ENCODE peak calls at places on chromosomes 4 and X, in ten cellular contexts. Q is omental fat pad, H is heart right ventricle, E is psoas muscle, J is breast epithelium, S is transverse colon, K is right atrium auricular region, B is endothelial cell, D is left lung, W is astrocyte of the cerebellum. P is an unnamed sample.

GRCh38 chr4:59728496-59728895 is 1471.6 kb upstream of the ADGRL3 start:
- DNase-seq in Q (no peak), H (no peak), E (no peak), J (no peak), S (no peak), K (no peak), B (no peak), D (no peak), W (no peak), P (no peak)

GRCh38 chrX:17441965-17442364 is 67.0 kb downstream of the NHS start:
- DNase-seq in Q (no peak), H (no peak), E (no peak), J (no peak), S (no peak), K (no peak), B (no peak), D (no peak), W (no peak), P (no peak)

GRCh38 chrX:29911673-29912072 is 303.7 kb upstream of the MAGEB2 start:
- DNase-seq in Q (no peak), H (no peak), E (no peak), J (no peak), S (no peak), K (no peak), B (no peak), D (no peak), W (no peak), P (no peak)

GRCh38 chr4:168275836-168276235 is 42.7 kb downstream of the DDX60 start:
- DNase-seq in Q (no peak), H (no peak), E (no peak), J (no peak), S (no peak), K (no peak), B (no peak), D (no peak), W (no peak), P (no peak)

GRCh38 chr4:119038465-119038864 is 97.2 kb upstream of the MYOZ2 start:
- DNase-seq in Q (no peak), H (no peak), E (no peak), J (no peak), S (no peak), K (no peak), B (no peak), D (no peak), W (no peak), P (no peak)

GRCh38 chr4:185036842-185037241 is 18.6 kb downstream of the HELT start:
- DNase-seq in Q (no peak), H (no peak), E (no peak), J (no peak), S (no peak), K (no peak), B (no peak), D (no peak), W (no peak), P (no peak)

GRCh38 chrX:17736856-17737706 is at the start of gene SCML1:
- DNase-seq in Q (peak; percentile 77), H (peak; percentile 97), E (peak; percentile 96), J (peak; percentile 96), S (peak; percentile 97), K (peak; percentile 97), B (peak; percentile 86), D (peak; percentile 97), W (peak; percentile 92), P (peak; percentile 31)

GRCh38 chr4:6331018-6331417 is 61.4 kb downstream of the WFS1 start:
- DNase-seq in Q (no peak), H (no peak), E (no peak), J (no peak), S (peak; percentile 23), K (no peak), B (no peak), D (no peak), W (no peak), P (no peak)

GRCh38 chr4:78604988-78605387 is 53.4 kb downstream of the ANXA3 start:
- DNase-seq in Q (no peak), H (no peak), E (no peak), J (no peak), S (no peak), K (no peak), B (no peak), D (no peak), W (no peak), P (no peak)

DNA sequence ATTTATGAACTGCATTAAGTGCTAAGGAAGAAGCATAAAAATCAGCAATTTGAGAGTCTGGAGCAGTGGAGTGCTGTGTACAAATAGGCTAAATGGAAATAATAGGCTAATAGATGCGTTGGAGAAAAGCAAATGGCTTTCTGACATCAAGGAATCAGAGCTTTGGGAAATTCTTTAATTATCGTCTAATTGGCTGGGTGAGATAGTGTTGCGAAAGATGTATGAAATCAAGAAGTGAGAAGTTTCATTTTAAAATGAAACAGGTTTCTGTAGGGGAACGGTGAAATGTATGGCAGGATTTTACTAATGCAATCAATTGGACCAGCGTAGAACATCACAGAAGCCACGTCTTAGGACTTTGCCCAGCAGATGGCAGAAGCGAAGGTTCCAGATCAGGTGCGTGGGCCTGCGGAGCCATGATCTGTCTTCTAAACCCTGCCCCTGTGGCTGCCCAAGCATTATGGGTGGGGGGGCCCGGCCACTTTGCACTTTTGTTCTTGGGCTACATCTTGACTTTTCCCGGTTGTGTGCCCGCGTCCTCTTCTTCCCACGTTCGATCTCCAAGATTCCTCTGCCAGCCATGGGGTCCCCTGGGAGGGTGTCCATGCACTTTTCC is 118.5 kb upstream of the SHISA3 start:
- DNase-seq in Q (no peak), H (no peak), E (no peak), J (no peak), S (no peak), K (no peak), B (no peak), D (no peak), W (no peak), P (no peak)
- TF ChIP-seq CTCF in Q (no peak), H (no peak), E (no peak), J (no peak), S (no peak), K (no peak), B (no peak), D (no peak), W (no peak), P (no peak)

GRCh38 chrX:104342065-104342464 is 87.3 kb upstream of the ESX1 start:
- DNase-seq in Q (no peak), H (no peak), E (no peak), J (no peak), S (no peak), K (no peak), B (no peak), D (no peak), W (no peak), P (no peak)

GRCh38 chrX:104347860-104348259 is 93.1 kb upstream of the ESX1 start:
- DNase-seq in Q (no peak), H (no peak), E (no peak), J (no peak), S (no peak), K (no peak), B (no peak), D (no peak), W (no peak), P (no peak)

GRCh38 chrX:104343408-104344129 is 88.8 kb upstream of the ESX1 start:
- DNase-seq in Q (no peak), H (peak; percentile 15), E (no peak), J (no peak), S (peak; percentile 60), K (no peak), B (peak; percentile 68), D (no peak), W (peak; percentile 72), P (no peak)
- TF ChIP-seq CTCF in Q (no peak), H (peak; percentile 43), E (peak; percentile 37), J (no peak), S (peak; percentile 52), K (no peak), B (peak; percentile 49), D (peak; percentile 24), W (peak; percentile 61), P (peak; percentile 53)

DNA sequence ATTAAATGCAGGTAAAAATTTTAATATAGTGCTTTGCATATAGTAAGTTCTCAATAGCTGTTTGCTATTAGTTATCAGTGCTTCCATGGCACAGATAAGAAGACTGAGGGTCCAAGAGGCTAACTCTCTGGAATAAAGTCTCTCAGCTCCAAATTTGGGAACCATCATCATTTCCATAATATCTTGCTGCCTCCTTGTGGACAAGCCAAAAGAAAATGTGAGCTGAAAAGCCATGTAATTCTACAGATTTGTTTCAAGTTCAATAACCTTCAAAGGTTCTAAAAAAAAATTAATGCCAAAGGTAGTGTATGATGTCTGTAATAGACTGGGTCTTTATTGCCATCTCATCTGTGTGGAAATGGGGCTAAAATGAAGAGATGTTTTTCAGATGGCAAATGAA is 136.9 kb upstream of the VCX start:
- DNase-seq in Q (no peak), H (no peak), E (no peak), J (no peak), S (no peak), K (no peak), B (no peak), D (no peak), W (no peak), P (no peak)
- TF ChIP-seq CTCF in Q (no peak), H (peak; percentile 17), E (peak; percentile 11), J (peak; percentile 13), S (no peak), K (no peak), B (no peak), D (no peak), W (peak; percentile 33), P (no peak)

DNA sequence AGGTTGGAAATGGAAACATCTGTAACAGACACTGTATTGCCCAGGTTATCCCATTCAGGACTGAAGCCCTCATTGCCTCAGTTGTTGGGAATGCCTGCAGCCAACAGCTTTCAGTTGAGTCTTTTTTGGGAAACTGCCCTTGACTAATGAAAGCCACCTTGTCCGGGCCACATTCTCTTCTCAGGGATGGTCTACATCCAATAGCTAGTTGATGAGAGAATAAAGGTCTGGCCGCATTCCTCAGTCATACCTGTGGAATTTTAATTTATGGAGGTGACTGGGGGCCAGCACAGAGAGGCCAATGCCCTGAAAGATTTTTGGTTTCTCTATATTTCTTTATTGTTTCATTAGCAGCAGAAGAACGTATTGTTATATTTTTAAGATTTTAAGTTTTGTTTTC is 147.6 kb upstream of the MSX1 start:
- DNase-seq in Q (no peak), H (no peak), E (no peak), J (no peak), S (no peak), K (no peak), B (no peak), D (no peak), W (no peak), P (no peak)
- TF ChIP-seq CTCF in Q (no peak), H (no peak), E (no peak), J (no peak), S (no peak), K (no peak), B (no peak), D (no peak), W (no peak), P (no peak)

DNA sequence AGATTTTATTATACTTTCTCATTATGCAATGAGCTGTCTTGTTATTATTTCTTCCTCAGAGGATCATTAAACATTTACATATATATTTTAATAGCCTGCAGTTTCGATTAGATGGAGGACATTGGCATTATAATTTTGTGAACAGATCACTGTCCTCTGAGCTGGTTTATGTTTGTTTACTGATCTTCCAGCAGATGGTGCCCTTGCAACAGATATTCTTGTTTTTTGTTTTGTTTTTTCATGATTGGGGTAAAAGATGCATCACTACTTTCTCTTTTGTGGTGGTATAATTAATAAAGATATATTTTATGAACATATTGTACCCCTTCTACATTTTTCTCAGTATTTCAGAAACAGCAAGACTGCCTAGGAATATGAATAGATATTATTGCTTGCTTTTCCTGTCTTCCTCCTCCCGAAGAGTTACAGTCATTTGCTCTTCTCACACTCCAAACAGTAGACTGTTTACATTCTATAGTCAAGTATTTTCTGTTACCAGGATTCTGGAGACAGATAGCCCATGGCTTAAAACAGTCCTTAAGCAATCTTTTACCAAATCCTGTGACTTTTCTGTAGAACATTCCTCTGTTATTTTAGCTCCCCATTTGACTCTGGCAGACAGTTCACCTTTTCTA is 905.2 kb downstream of the TRAM1L1 start:
- DNase-seq in Q (no peak), H (no peak), E (no peak), J (no peak), S (no peak), K (no peak), B (no peak), D (no peak), W (peak; percentile 1), P (no peak)
- TF ChIP-seq CTCF in Q (no peak), H (peak; percentile 25), E (peak; percentile 13), J (no peak), S (no peak), K (no peak), B (peak; percentile 34), D (peak; percentile 22), W (peak; percentile 40), P (peak; percentile 71)

P was measured in D721Med.